ENCODE peak calls at places on chromosomes 11 and 22, in six cellular contexts. One of them, this sample, is unnamed.

GRCh38 chr11:79466411-79466810 is 25.6 kb upstream of the TENM4 start:
- DNase-seq in tibial nerve: no peak
- DNase-seq in breast epithelium: no peak
- DNase-seq in spleen: no peak
- DNase-seq in PC-9: no peak
- DNase-seq in transverse colon: no peak
- DNase-seq in this sample: no peak

GRCh38 chr11:36196476-36197099 is 92.6 kb downstream of the COMMD9 start:
- DNase-seq in tibial nerve: peak; percentile 61
- DNase-seq in breast epithelium: no peak
- DNase-seq in spleen: no peak
- DNase-seq in PC-9: no peak
- DNase-seq in transverse colon: no peak
- DNase-seq in this sample: no peak

GRCh38 chr11:67640021-67640757 is 626 bp upstream of the TBX10 start:
- DNase-seq in tibial nerve: peak; percentile 59
- DNase-seq in breast epithelium: peak; percentile 79
- DNase-seq in spleen: peak; percentile 87
- DNase-seq in PC-9: peak; percentile 48
- DNase-seq in transverse colon: peak; percentile 78
- DNase-seq in this sample: no peak

GRCh38 chr11:7449196-7449840 is 36.0 kb upstream of the OLFML1 start:
- DNase-seq in tibial nerve: no peak
- DNase-seq in breast epithelium: no peak
- DNase-seq in spleen: no peak
- DNase-seq in PC-9: no peak
- DNase-seq in transverse colon: peak; percentile 13
- DNase-seq in this sample: no peak

GRCh38 chr11:126102436-126102894 is 39.8 kb upstream of the CDON start:
- DNase-seq in tibial nerve: no peak
- DNase-seq in breast epithelium: no peak
- DNase-seq in spleen: no peak
- DNase-seq in PC-9: peak; percentile 6
- DNase-seq in transverse colon: peak; percentile 49
- DNase-seq in this sample: peak; percentile 80

GRCh38 chr11:45037425-45038005 is 86.8 kb upstream of the TP53I11 start:
- DNase-seq in tibial nerve: no peak
- DNase-seq in breast epithelium: no peak
- DNase-seq in spleen: no peak
- DNase-seq in PC-9: no peak
- DNase-seq in transverse colon: no peak
- DNase-seq in this sample: no peak

GRCh38 chr11:44760917-44761545 is 34.3 kb downstream of the TSPAN18 start:
- DNase-seq in tibial nerve: peak; percentile 56
- DNase-seq in breast epithelium: no peak
- DNase-seq in spleen: no peak
- DNase-seq in PC-9: peak; percentile 50
- DNase-seq in transverse colon: no peak
- DNase-seq in this sample: no peak

GRCh38 chr22:42432020-42432596 is at the start of gene NFAM1:
- DNase-seq in tibial nerve: no peak
- DNase-seq in breast epithelium: no peak
- DNase-seq in spleen: peak; percentile 94
- DNase-seq in PC-9: no peak
- DNase-seq in transverse colon: peak; percentile 30
- DNase-seq in this sample: peak; percentile 87

GRCh38 chr22:35457729-35458546 is 58.0 kb downstream of the MCM5 start:
- DNase-seq in tibial nerve: no peak
- DNase-seq in breast epithelium: no peak
- DNase-seq in spleen: no peak
- DNase-seq in PC-9: no peak
- DNase-seq in transverse colon: no peak
- DNase-seq in this sample: no peak

GRCh38 chr11:6735306-6735705 is 36.5 kb downstream of the OR2AG2 start:
- DNase-seq in tibial nerve: no peak
- DNase-seq in breast epithelium: no peak
- DNase-seq in spleen: no peak
- DNase-seq in PC-9: no peak
- DNase-seq in transverse colon: no peak
- DNase-seq in this sample: no peak

GRCh38 chr11:89293966-89294679 is 116.4 kb downstream of the TYR start:
- DNase-seq in tibial nerve: no peak
- DNase-seq in breast epithelium: no peak
- DNase-seq in spleen: no peak
- DNase-seq in PC-9: no peak
- DNase-seq in transverse colon: no peak
- DNase-seq in this sample: peak; percentile 31

GRCh38 chr22:31846161-31847115 is 92.6 kb downstream of the DEPDC5 start:
- DNase-seq in tibial nerve: no peak
- DNase-seq in breast epithelium: no peak
- DNase-seq in spleen: no peak
- DNase-seq in PC-9: no peak
- DNase-seq in transverse colon: no peak
- DNase-seq in this sample: no peak

GRCh38 chr11:111976614-111977140 is 39.5 kb downstream of the DIXDC1 start:
- DNase-seq in tibial nerve: no peak
- DNase-seq in breast epithelium: peak; percentile 61
- DNase-seq in spleen: no peak
- DNase-seq in PC-9: no peak
- DNase-seq in transverse colon: no peak
- DNase-seq in this sample: no peak

GRCh38 chr11:10293423-10294288 is at the start of gene SBF2:
- DNase-seq in tibial nerve: peak; percentile 76
- DNase-seq in breast epithelium: peak; percentile 67
- DNase-seq in spleen: peak; percentile 96
- DNase-seq in PC-9: peak; percentile 80
- DNase-seq in transverse colon: peak; percentile 86
- DNase-seq in this sample: peak; percentile 96

GRCh38 chr11:125971618-125972017 is 25.8 kb downstream of the VSIG10L2 start:
- DNase-seq in tibial nerve: no peak
- DNase-seq in breast epithelium: no peak
- DNase-seq in spleen: no peak
- DNase-seq in PC-9: no peak
- DNase-seq in transverse colon: no peak
- DNase-seq in this sample: no peak

GRCh38 chr11:116513278-116513823 is 259.4 kb downstream of the BUD13 start:
- DNase-seq in tibial nerve: no peak
- DNase-seq in breast epithelium: no peak
- DNase-seq in spleen: no peak
- DNase-seq in PC-9: no peak
- DNase-seq in transverse colon: no peak
- DNase-seq in this sample: no peak

GRCh38 chr22:34804588-34804987 is 261.4 kb upstream of the ISX start:
- DNase-seq in tibial nerve: no peak
- DNase-seq in breast epithelium: no peak
- DNase-seq in spleen: no peak
- DNase-seq in PC-9: no peak
- DNase-seq in transverse colon: no peak
- DNase-seq in this sample: no peak

GRCh38 chr11:44570411-44571155 is 5.1 kb downstream of the CD82 start:
- DNase-seq in tibial nerve: no peak
- DNase-seq in breast epithelium: no peak
- DNase-seq in spleen: peak; percentile 81
- DNase-seq in PC-9: no peak
- DNase-seq in transverse colon: no peak
- DNase-seq in this sample: peak; percentile 40

GRCh38 chr22:21961886-21962654 is 9.4 kb upstream of the PPM1F start:
- DNase-seq in tibial nerve: no peak
- DNase-seq in breast epithelium: no peak
- DNase-seq in spleen: no peak
- DNase-seq in PC-9: peak; percentile 67
- DNase-seq in transverse colon: no peak
- DNase-seq in this sample: no peak

GRCh38 chr11:27699926-27700350 is 317 bp downstream of the BDNF start:
- DNase-seq in tibial nerve: no peak
- DNase-seq in breast epithelium: no peak
- DNase-seq in spleen: no peak
- DNase-seq in PC-9: no peak
- DNase-seq in transverse colon: no peak
- DNase-seq in this sample: no peak

GRCh38 chr11:27363576-27364115 is 631 bp upstream of the CCDC34 start:
- DNase-seq in tibial nerve: no peak
- DNase-seq in breast epithelium: no peak
- DNase-seq in spleen: no peak
- DNase-seq in PC-9: no peak
- DNase-seq in transverse colon: no peak
- DNase-seq in this sample: no peak

GRCh38 chr11:65498042-65498726 is 661 bp upstream of the MALAT1 start:
- DNase-seq in tibial nerve: peak; percentile 64
- DNase-seq in breast epithelium: no peak
- DNase-seq in spleen: no peak
- DNase-seq in PC-9: peak; percentile 65
- DNase-seq in transverse colon: peak; percentile 64
- DNase-seq in this sample: no peak

GRCh38 chr11:132196928-132197327 is 826.5 kb downstream of the NTM start:
- DNase-seq in tibial nerve: no peak
- DNase-seq in breast epithelium: no peak
- DNase-seq in spleen: no peak
- DNase-seq in PC-9: no peak
- DNase-seq in transverse colon: no peak
- DNase-seq in this sample: no peak

GRCh38 chr11:46332568-46333128 is 14.6 kb upstream of the DGKZ start:
- DNase-seq in tibial nerve: no peak
- DNase-seq in breast epithelium: no peak
- DNase-seq in spleen: no peak
- DNase-seq in PC-9: no peak
- DNase-seq in transverse colon: no peak
- DNase-seq in this sample: no peak

GRCh38 chr11:68312780-68313573 is 586 bp downstream of the LRP5 start:
- DNase-seq in tibial nerve: no peak
- DNase-seq in breast epithelium: no peak
- DNase-seq in spleen: no peak
- DNase-seq in PC-9: no peak
- DNase-seq in transverse colon: no peak
- DNase-seq in this sample: no peak

GRCh38 chr22:35761037-35761436 is 43.4 kb downstream of the APOL5 start:
- DNase-seq in tibial nerve: no peak
- DNase-seq in breast epithelium: no peak
- DNase-seq in spleen: no peak
- DNase-seq in PC-9: no peak
- DNase-seq in transverse colon: no peak
- DNase-seq in this sample: no peak

GRCh38 chr22:32796865-32797573 is 4.5 kb upstream of the TIMP3 start:
- DNase-seq in tibial nerve: peak; percentile 83
- DNase-seq in breast epithelium: peak; percentile 80
- DNase-seq in spleen: peak; percentile 83
- DNase-seq in PC-9: no peak
- DNase-seq in transverse colon: peak; percentile 70
- DNase-seq in this sample: peak; percentile 78

GRCh38 chr22:49052023-49052538 is 775.6 kb downstream of the BRD1 start:
- DNase-seq in tibial nerve: no peak
- DNase-seq in breast epithelium: no peak
- DNase-seq in spleen: no peak
- DNase-seq in PC-9: no peak
- DNase-seq in transverse colon: no peak
- DNase-seq in this sample: no peak

GRCh38 chr11:45646275-45646970 is 19.0 kb downstream of the CHST1 start:
- DNase-seq in tibial nerve: no peak
- DNase-seq in breast epithelium: no peak
- DNase-seq in spleen: peak; percentile 32
- DNase-seq in PC-9: no peak
- DNase-seq in transverse colon: no peak
- DNase-seq in this sample: no peak

GRCh38 chr11:44734982-44735381 is 8.2 kb downstream of the TSPAN18 start:
- DNase-seq in tibial nerve: no peak
- DNase-seq in breast epithelium: no peak
- DNase-seq in spleen: no peak
- DNase-seq in PC-9: no peak
- DNase-seq in transverse colon: no peak
- DNase-seq in this sample: no peak

GRCh38 chr22:22976033-22976922 is 88.7 kb downstream of the IGLL5 start:
- DNase-seq in tibial nerve: no peak
- DNase-seq in breast epithelium: no peak
- DNase-seq in spleen: no peak
- DNase-seq in PC-9: no peak
- DNase-seq in transverse colon: no peak
- DNase-seq in this sample: no peak

GRCh38 chr22:19854778-19855503 is at the start of the genes GNB1L and RTL10:
- DNase-seq in tibial nerve: peak; percentile 90
- DNase-seq in breast epithelium: peak; percentile 97
- DNase-seq in spleen: peak; percentile 100
- DNase-seq in PC-9: peak; percentile 79
- DNase-seq in transverse colon: peak; percentile 98
- DNase-seq in this sample: peak; percentile 98
- TF ChIP-seq CTCF in tibial nerve: peak; percentile 42
- TF ChIP-seq CTCF in breast epithelium: no peak
- TF ChIP-seq CTCF in spleen: no peak
- TF ChIP-seq CTCF in PC-9: no peak
- TF ChIP-seq CTCF in transverse colon: no peak
- TF ChIP-seq CTCF in this sample: no peak

GRCh38 chr11:2271077-2271326 is 614 bp upstream of the ASCL2 start:
- DNase-seq in tibial nerve: no peak
- DNase-seq in breast epithelium: peak; percentile 47
- DNase-seq in spleen: peak; percentile 88
- DNase-seq in PC-9: no peak
- DNase-seq in transverse colon: peak; percentile 41
- DNase-seq in this sample: peak; percentile 68
- H3K4me3 ChIP-seq in tibial nerve: peak overlapping the region; percentile 60
- H3K4me3 ChIP-seq in breast epithelium: peak overlapping the region; percentile 64
- H3K4me3 ChIP-seq in spleen: peak overlapping the region; percentile 35
- H3K4me3 ChIP-seq in PC-9: no peak overlapping the region
- H3K4me3 ChIP-seq in transverse colon: no peak overlapping the region
- H3K4me3 ChIP-seq in this sample: no peak overlapping the region

GRCh38 chr11:105219269-105219668 is 79.7 kb upstream of the CARD18 start:
- DNase-seq in tibial nerve: no peak
- DNase-seq in breast epithelium: no peak
- DNase-seq in spleen: no peak
- DNase-seq in PC-9: no peak
- DNase-seq in transverse colon: no peak
- DNase-seq in this sample: no peak
- TF ChIP-seq CTCF in tibial nerve: no peak
- TF ChIP-seq CTCF in breast epithelium: no peak
- TF ChIP-seq CTCF in spleen: no peak
- TF ChIP-seq CTCF in PC-9: no peak
- TF ChIP-seq CTCF in transverse colon: no peak
- TF ChIP-seq CTCF in this sample: no peak

GRCh38 chr22:44547371-44547770 is 49.3 kb upstream of the RTL6 start:
- DNase-seq in tibial nerve: no peak
- DNase-seq in breast epithelium: no peak
- DNase-seq in spleen: no peak
- DNase-seq in PC-9: no peak
- DNase-seq in transverse colon: no peak
- DNase-seq in this sample: no peak

GRCh38 chr22:44549021-44549420 is 51.0 kb upstream of the RTL6 start:
- DNase-seq in tibial nerve: no peak
- DNase-seq in breast epithelium: peak; percentile 27
- DNase-seq in spleen: no peak
- DNase-seq in PC-9: no peak
- DNase-seq in transverse colon: no peak
- DNase-seq in this sample: no peak

GRCh38 chr22:44549701-44550100 is 51.7 kb upstream of the RTL6 start:
- DNase-seq in tibial nerve: no peak
- DNase-seq in breast epithelium: no peak
- DNase-seq in spleen: no peak
- DNase-seq in PC-9: no peak
- DNase-seq in transverse colon: no peak
- DNase-seq in this sample: peak; percentile 2

GRCh38 chr22:44554411-44554810 is 56.4 kb upstream of the RTL6 start:
- DNase-seq in tibial nerve: no peak
- DNase-seq in breast epithelium: peak; percentile 34
- DNase-seq in spleen: no peak
- DNase-seq in PC-9: no peak
- DNase-seq in transverse colon: no peak
- DNase-seq in this sample: no peak

GRCh38 chr22:44550666-44551491 is 52.8 kb upstream of the RTL6 start:
- DNase-seq in tibial nerve: no peak
- DNase-seq in breast epithelium: no peak
- DNase-seq in spleen: no peak
- DNase-seq in PC-9: peak; percentile 93
- DNase-seq in transverse colon: peak; percentile 64
- DNase-seq in this sample: peak; percentile 77
- H3K4me3 ChIP-seq in tibial nerve: peak overlapping the region; percentile 37
- H3K4me3 ChIP-seq in breast epithelium: peak overlapping the region; percentile 38
- H3K4me3 ChIP-seq in spleen: no peak overlapping the region
- H3K4me3 ChIP-seq in PC-9: peak overlapping the region; percentile 51
- H3K4me3 ChIP-seq in transverse colon: no peak overlapping the region
- H3K4me3 ChIP-seq in this sample: no peak overlapping the region

This sample was measured in left lung.